ENCODE peak calls at places on chromosomes 1 and 21, in nine cellular contexts. G is right cardiac atrium, Z is AG10803, N is HCT116, H is IMR-90, E is left lung, L is prostate gland, O is skeletal muscle cell, D is endodermal cell. Y is an unnamed sample.

GRCh38 chr1:77983997-77984355 is 5.1 kb upstream of the FUBP1 start:
- DNase-seq in O (no peak), E (no peak), Z (no peak), H (no peak), G (no peak), L (no peak), N (no peak), D (no peak), Y (no peak)

GRCh38 chr1:209704584-209704983 is at the start of gene HSD11B1:
- DNase-seq in N (no peak), H (peak; percentile 83), G (peak; percentile 92), E (no peak), D (no peak), Z (peak; percentile 94), L (no peak), O (peak; percentile 56), Y (no peak)

GRCh38 chr1:227532019-227532619 is 31.2 kb upstream of the ZNF678 start:
- DNase-seq in O (no peak), D (no peak), G (peak; percentile 17), H (no peak), E (no peak), Z (no peak), L (no peak), N (no peak), Y (peak; percentile 20)

GRCh38 chr1:228964178-228964819 is 229.0 kb downstream of the RHOU start:
- DNase-seq in H (peak; percentile 94), Z (peak; percentile 85), G (peak; percentile 88), E (no peak), O (peak; percentile 33), N (no peak), D (peak; percentile 60), L (no peak), Y (peak; percentile 60)

GRCh38 chr1:186828612-186829542 is at the start of gene PLA2G4A:
- DNase-seq in E (peak; percentile 78), L (peak; percentile 47), D (peak; percentile 60), O (no peak), Z (peak; percentile 54), N (peak; percentile 64), H (peak; percentile 73), G (peak; percentile 84), Y (peak; percentile 22)

GRCh38 chr1:55958498-55958897 is 620.9 kb downstream of the PLPP3 start:
- DNase-seq in D (no peak), H (no peak), E (no peak), Z (no peak), O (no peak), G (no peak), N (no peak), L (no peak), Y (no peak)

GRCh38 chr1:3536395-3536794 is 74.9 kb downstream of the MEGF6 start:
- DNase-seq in Z (peak; percentile 57), D (no peak), G (no peak), H (no peak), O (no peak), E (no peak), L (no peak), N (no peak), Y (no peak)

GRCh38 chr1:119987112-119987511 is 82.3 kb downstream of the NOTCH2 start:
- DNase-seq in G (no peak), E (no peak), N (no peak), H (peak; percentile 97), O (peak; percentile 89), Z (peak; percentile 95), D (no peak), L (no peak), Y (peak; percentile 7)

GRCh38 chr1:160108888-160109662 is 6.5 kb upstream of the ATP1A2 start:
- DNase-seq in L (no peak), N (peak; percentile 69), Z (peak; percentile 66), G (no peak), O (no peak), D (peak; percentile 79), H (peak; percentile 52), E (no peak), Y (peak; percentile 51)

GRCh38 chr1:235552146-235552716 is 48.0 kb upstream of the B3GALNT2 start:
- DNase-seq in O (no peak), N (no peak), H (no peak), E (no peak), G (peak; percentile 62), D (no peak), Z (no peak), L (no peak), Y (no peak)

GRCh38 chr1:23577056-23577985 is 18.0 kb upstream of the ID3 start:
- DNase-seq in O (peak; percentile 76), N (no peak), D (no peak), H (peak; percentile 95), G (peak; percentile 73), Z (peak; percentile 88), E (no peak), L (no peak), Y (no peak)

GRCh38 chr21:37367758-37368535 is 1.4 kb downstream of the DYRK1A start:
- DNase-seq in L (peak; percentile 12), N (no peak), D (peak; percentile 62), O (no peak), H (peak; percentile 35), G (peak; percentile 79), E (peak; percentile 85), Z (peak; percentile 50), Y (peak; percentile 34)

GRCh38 chr1:13898406-13898805 is 198.4 kb downstream of the PRDM2 start:
- DNase-seq in G (no peak), E (no peak), Z (no peak), L (no peak), H (no peak), D (no peak), N (no peak), O (no peak), Y (no peak)

GRCh38 chr1:230236301-230236700 is 169.3 kb downstream of the GALNT2 start:
- DNase-seq in O (no peak), N (no peak), E (no peak), Z (no peak), G (no peak), L (no peak), D (peak; percentile 74), H (no peak), Y (no peak)

GRCh38 chr1:228543396-228543795 is 56.2 kb downstream of the RNF187 start:
- DNase-seq in N (no peak), Z (no peak), D (no peak), H (no peak), L (no peak), G (no peak), O (no peak), E (no peak), Y (no peak)

GRCh38 chr1:173297798-173298391 is 90.8 kb upstream of the TNFSF4 start:
- DNase-seq in H (no peak), E (no peak), N (no peak), G (no peak), O (no peak), Z (no peak), L (no peak), D (no peak), Y (no peak)
- H3K4me3 ChIP-seq in H (no peak overlapping the region), E (no peak overlapping the region), N (no peak overlapping the region), G (no peak overlapping the region), O (no peak overlapping the region), Z (no peak overlapping the region), L (no peak overlapping the region), D (no peak overlapping the region), Y (no peak overlapping the region)

GRCh38 chr1:156430809-156431208 is 61.8 kb downstream of the RHBG start:
- DNase-seq in Z (no peak), H (no peak), N (no peak), O (no peak), E (no peak), G (no peak), L (no peak), D (no peak), Y (no peak)
- H3K4me3 ChIP-seq in Z (no peak overlapping the region), H (no peak overlapping the region), N (no peak overlapping the region), O (no peak overlapping the region), E (no peak overlapping the region), G (no peak overlapping the region), L (no peak overlapping the region), D (peak overlapping the region; percentile 9), Y (no peak overlapping the region)

GRCh38 chr1:169525391-169525790 is 39.6 kb upstream of the SLC19A2 start:
- DNase-seq in Z (no peak), L (no peak), H (no peak), O (no peak), D (no peak), E (no peak), G (no peak), N (no peak), Y (no peak)

GRCh38 chr1:169526998-169527397 is 41.3 kb upstream of the SLC19A2 start:
- DNase-seq in E (no peak), H (no peak), G (no peak), L (no peak), N (no peak), D (no peak), O (no peak), Z (no peak), Y (no peak)

GRCh38 chr1:169527461-169528213 is 41.9 kb upstream of the SLC19A2 start:
- DNase-seq in E (no peak), L (no peak), N (no peak), Z (peak; percentile 59), H (peak; percentile 12), D (peak; percentile 51), O (peak; percentile 89), G (no peak), Y (no peak)

GRCh38 chr1:169528214-169529067 is 42.7 kb upstream of the SLC19A2 start:
- DNase-seq in H (no peak), N (no peak), Z (no peak), E (no peak), O (no peak), G (no peak), D (no peak), L (no peak), Y (no peak)

GRCh38 chr1:169526120-169526832 is 40.5 kb upstream of the SLC19A2 start:
- DNase-seq in E (no peak), D (no peak), L (no peak), O (no peak), Z (no peak), N (no peak), H (no peak), G (no peak), Y (no peak)
- H3K4me3 ChIP-seq in E (no peak overlapping the region), D (no peak overlapping the region), L (no peak overlapping the region), O (no peak overlapping the region), Z (no peak overlapping the region), N (no peak overlapping the region), H (no peak overlapping the region), G (no peak overlapping the region), Y (no peak overlapping the region)

GRCh38 chr1:233114860-233115259 is 164.4 kb downstream of the NTPCR start:
- DNase-seq in N (no peak), O (no peak), L (no peak), H (no peak), E (no peak), G (no peak), D (peak; percentile 46), Z (no peak), Y (no peak)

GRCh38 chr1:233112184-233113008 is 162.0 kb downstream of the NTPCR start:
- DNase-seq in E (no peak), N (no peak), O (no peak), G (no peak), H (peak; percentile 21), D (peak; percentile 55), Z (peak; percentile 50), L (no peak), Y (peak; percentile 11)

GRCh38 chr1:233113009-233113712 is 162.8 kb downstream of the NTPCR start:
- DNase-seq in D (peak; percentile 75), Z (peak; percentile 100), O (peak; percentile 100), L (peak; percentile 26), H (peak; percentile 100), N (peak; percentile 94), E (peak; percentile 84), G (peak; percentile 90), Y (peak; percentile 81)

GRCh38 chr1:233114159-233114558 is 163.7 kb downstream of the NTPCR start:
- DNase-seq in E (no peak), H (peak; percentile 55), D (peak; percentile 64), G (no peak), L (no peak), O (no peak), Z (peak; percentile 24), N (peak; percentile 29), Y (no peak)

GRCh38 chr1:233113713-233114028 is 163.3 kb downstream of the NTPCR start:
- DNase-seq in G (no peak), L (no peak), O (no peak), D (peak; percentile 90), H (no peak), E (no peak), N (no peak), Z (no peak), Y (no peak)
- H3K4me3 ChIP-seq in G (no peak overlapping the region), L (no peak overlapping the region), O (no peak overlapping the region), D (no peak overlapping the region), H (no peak overlapping the region), E (no peak overlapping the region), N (peak overlapping the region; percentile 54), Z (no peak overlapping the region), Y (peak overlapping the region; percentile 43)